ENCODE peak calls at places on chromosomes 12 and 14, in nine cellular contexts. P is WTC11, U is neural progenitor cell, H is upper lobe of right lung, D is colonic mucosa, S is tibial nerve, I is sigmoid colon, V is GM12878, B is fibroblast of pulmonary artery. E is an unnamed sample.

GRCh38 chr12:49227701-49228100 is 37.2 kb upstream of the TUBA1C start:
- DNase-seq in H (no peak), I (no peak), B (no peak), V (no peak), U (peak; percentile 52), S (no peak), P (no peak), D (no peak), E (no peak)

GRCh38 chr14:75257241-75257640 is 21.4 kb upstream of the FOS start:
- DNase-seq in H (no peak), P (no peak), D (no peak), S (no peak), U (no peak), B (peak; percentile 57), V (no peak), I (no peak), E (peak; percentile 56)

GRCh38 chr14:74583689-74584434 is 28.2 kb downstream of the LTBP2 start:
- DNase-seq in H (no peak), I (peak; percentile 38), S (no peak), B (peak; percentile 52), U (no peak), V (no peak), P (no peak), D (no peak), E (peak; percentile 83)

GRCh38 chr14:38254565-38255407 is 1.1 kb downstream of the CLEC14A start:
- DNase-seq in H (no peak), V (no peak), B (peak; percentile 34), P (peak; percentile 17), D (no peak), S (no peak), I (no peak), U (peak; percentile 71), E (no peak)

GRCh38 chr12:118189761-118190181 is 53.8 kb downstream of the PEBP1 start:
- DNase-seq in U (peak; percentile 59), P (peak; percentile 48), I (peak; percentile 65), S (no peak), V (no peak), H (no peak), D (peak; percentile 20), B (peak; percentile 66), E (peak; percentile 59)

GRCh38 chr14:90757452-90757851 is 58.8 kb downstream of the TTC7B start:
- DNase-seq in I (no peak), D (no peak), B (no peak), S (no peak), U (no peak), V (no peak), P (no peak), H (no peak), E (no peak)

GRCh38 chr12:34391771-34392581 is 369.7 kb downstream of the ALG10 start:
- DNase-seq in I (peak; percentile 55), S (no peak), D (no peak), V (no peak), H (peak; percentile 46), B (no peak), U (no peak), P (no peak), E (no peak)

GRCh38 chr14:89540009-89540829 is 123.2 kb upstream of the FOXN3 start:
- DNase-seq in D (no peak), S (no peak), V (no peak), B (peak; percentile 8), P (no peak), U (no peak), H (no peak), I (no peak), E (peak; percentile 10)

GRCh38 chr12:109944975-109945374 is 44.9 kb downstream of the TCHP start:
- DNase-seq in I (no peak), H (no peak), P (peak; percentile 78), D (no peak), V (no peak), U (peak; percentile 89), B (peak; percentile 45), S (no peak), E (peak; percentile 68)

GRCh38 chr12:131452444-131452860 is 258.4 kb upstream of the SFSWAP start:
- DNase-seq in I (peak; percentile 48), V (no peak), B (no peak), H (peak; percentile 66), P (peak; percentile 65), D (peak; percentile 29), U (peak; percentile 54), S (no peak), E (no peak)

GRCh38 chr12:45303955-45304354 is 88.1 kb downstream of the ANO6 start:
- DNase-seq in H (no peak), S (no peak), I (no peak), D (no peak), P (no peak), U (no peak), V (no peak), B (peak; percentile 39), E (no peak)
- TF ChIP-seq CTCF in H (no peak), S (no peak), I (no peak), D (no peak), P (no peak), U (no peak), V (no peak), B (no peak), E (no peak)

GRCh38 chr14:95250936-95251335 is 68.8 kb downstream of the CLMN start:
- DNase-seq in P (no peak), D (no peak), H (no peak), S (no peak), B (no peak), U (no peak), I (no peak), V (no peak), E (peak; percentile 58)

GRCh38 chr14:95252219-95252618 is 67.5 kb downstream of the CLMN start:
- DNase-seq in V (no peak), D (no peak), I (no peak), S (no peak), U (no peak), P (no peak), H (no peak), B (no peak), E (no peak)

GRCh38 chr14:95250126-95250824 is 69.4 kb downstream of the CLMN start:
- DNase-seq in U (no peak), D (no peak), S (no peak), I (no peak), V (no peak), P (no peak), B (no peak), H (no peak), E (no peak)

GRCh38 chr14:95245334-95245733 is 74.4 kb downstream of the CLMN start:
- DNase-seq in U (no peak), H (no peak), V (no peak), S (no peak), B (no peak), I (no peak), D (no peak), P (no peak), E (no peak)

GRCh38 chr14:95248422-95248821 is 71.3 kb downstream of the CLMN start:
- DNase-seq in H (no peak), V (no peak), S (no peak), P (no peak), U (no peak), D (no peak), I (no peak), B (no peak), E (peak; percentile 71)
- TF ChIP-seq CTCF in H (no peak), V (no peak), S (no peak), P (no peak), U (no peak), D (no peak), I (no peak), B (no peak), E (no peak)

GRCh38 chr12:119239040-119239439 is 60.3 kb downstream of the HSPB8 start:
- DNase-seq in S (no peak), D (no peak), H (no peak), I (no peak), V (no peak), B (no peak), P (no peak), U (no peak), E (no peak)
- TF ChIP-seq CTCF in S (no peak), D (no peak), H (no peak), I (no peak), V (no peak), B (no peak), P (no peak), U (no peak), E (no peak)

DNA sequence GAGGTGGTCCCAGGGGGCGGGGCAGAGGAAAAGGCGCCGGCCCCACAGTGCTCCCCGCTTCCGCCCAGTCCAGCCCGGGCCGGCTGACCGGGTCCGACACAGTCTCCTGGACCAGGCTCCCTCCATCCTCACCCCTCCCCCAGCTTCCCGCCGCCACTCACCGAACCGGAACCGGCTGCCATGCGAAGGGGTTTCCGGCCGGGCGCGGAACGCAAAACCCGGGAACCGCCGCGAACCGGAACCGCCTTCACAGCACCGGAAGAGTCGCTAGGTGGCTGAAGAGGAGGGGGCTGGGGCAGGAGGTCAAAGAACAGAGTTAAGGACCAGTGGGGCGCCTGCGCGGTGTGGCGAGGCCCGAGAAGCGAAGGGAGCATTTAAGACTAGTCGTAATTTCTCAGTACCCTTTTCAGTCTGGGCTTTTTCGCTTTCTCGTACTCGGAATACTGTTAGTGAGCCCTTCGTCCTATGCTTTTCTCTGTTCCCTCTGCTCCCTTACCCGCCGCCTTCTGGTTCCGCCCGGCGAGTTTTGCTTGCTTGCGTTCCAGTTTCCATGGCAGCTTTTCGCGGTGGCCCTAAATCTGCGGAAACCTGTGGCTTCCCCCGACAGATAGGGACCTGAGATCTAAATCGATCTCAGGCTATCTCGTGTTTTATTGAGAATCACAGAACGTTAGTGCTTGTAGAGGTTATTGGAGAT is at the start of gene SENP1:
- DNase-seq in V (peak; percentile 75), D (peak; percentile 89), S (peak; percentile 67), P (peak; percentile 93), I (peak; percentile 93), B (peak; percentile 89), U (peak; percentile 90), H (peak; percentile 96), E (peak; percentile 80)
- TF ChIP-seq CTCF in V (peak; percentile 12), D (no peak), S (peak; percentile 78), P (no peak), I (no peak), B (peak; percentile 9), U (peak; percentile 19), H (peak; percentile 25), E (peak; percentile 10)

E was measured in fibroblast of mammary gland.